ENCODE peak calls at places on chromosomes 2 and 18, in five cellular contexts. One of them, this sample, is unnamed.

GRCh38 chr2:112996635-112997034 is 8.6 kb upstream of the IL36A start:
- DNase-seq in activated CD8-positive, alpha-beta memory T cell treated with anti-CD3 and anti-CD28 coated beads for 48 hours: peak; percentile 17
- DNase-seq in AG09319: no peak
- DNase-seq in RPMI7951: no peak
- DNase-seq in GM13976: peak; percentile 30
- DNase-seq in this sample: no peak

GRCh38 chr18:36181386-36181785 is 5.9 kb upstream of the MOCOS start:
- DNase-seq in activated CD8-positive, alpha-beta memory T cell treated with anti-CD3 and anti-CD28 coated beads for 48 hours: no peak
- DNase-seq in RPMI7951: no peak
- DNase-seq in AG09319: no peak
- DNase-seq in GM13976: no peak
- DNase-seq in this sample: no peak

GRCh38 chr2:241907171-241907570 is 37.6 kb downstream of the RTP5 start:
- DNase-seq in RPMI7951: no peak
- DNase-seq in activated CD8-positive, alpha-beta memory T cell treated with anti-CD3 and anti-CD28 coated beads for 48 hours: no peak
- DNase-seq in GM13976: no peak
- DNase-seq in AG09319: no peak
- DNase-seq in this sample: no peak

GRCh38 chr2:143852748-143853147 is 667.2 kb downstream of the ZEB2 start:
- DNase-seq in GM13976: no peak
- DNase-seq in AG09319: no peak
- DNase-seq in RPMI7951: no peak
- DNase-seq in activated CD8-positive, alpha-beta memory T cell treated with anti-CD3 and anti-CD28 coated beads for 48 hours: no peak
- DNase-seq in this sample: no peak

GRCh38 chr2:100321881-100322820 is at the start of gene LONRF2:
- DNase-seq in GM13976: peak; percentile 51
- DNase-seq in activated CD8-positive, alpha-beta memory T cell treated with anti-CD3 and anti-CD28 coated beads for 48 hours: no peak
- DNase-seq in RPMI7951: peak; percentile 8
- DNase-seq in AG09319: no peak
- DNase-seq in this sample: no peak

GRCh38 chr18:49788327-49788908 is 24.9 kb downstream of the ACAA2 start:
- DNase-seq in GM13976: no peak
- DNase-seq in AG09319: no peak
- DNase-seq in RPMI7951: peak; percentile 14
- DNase-seq in activated CD8-positive, alpha-beta memory T cell treated with anti-CD3 and anti-CD28 coated beads for 48 hours: no peak
- DNase-seq in this sample: peak; percentile 66

GRCh38 chr2:202037086-202037485 is 3.4 kb downstream of the FZD7 start:
- DNase-seq in activated CD8-positive, alpha-beta memory T cell treated with anti-CD3 and anti-CD28 coated beads for 48 hours: no peak
- DNase-seq in GM13976: no peak
- DNase-seq in AG09319: no peak
- DNase-seq in RPMI7951: peak; percentile 47
- DNase-seq in this sample: peak; percentile 16

GRCh38 chr2:74548919-74549684 is 4.6 kb downstream of the LOXL3 start:
- DNase-seq in RPMI7951: no peak
- DNase-seq in AG09319: no peak
- DNase-seq in activated CD8-positive, alpha-beta memory T cell treated with anti-CD3 and anti-CD28 coated beads for 48 hours: no peak
- DNase-seq in GM13976: peak; percentile 88
- DNase-seq in this sample: no peak

GRCh38 chr2:156065912-156066311 is 266.6 kb downstream of the NR4A2 start:
- DNase-seq in AG09319: no peak
- DNase-seq in GM13976: no peak
- DNase-seq in activated CD8-positive, alpha-beta memory T cell treated with anti-CD3 and anti-CD28 coated beads for 48 hours: no peak
- DNase-seq in RPMI7951: no peak
- DNase-seq in this sample: no peak

GRCh38 chr18:37539236-37539635 is 26.4 kb downstream of the CELF4 start:
- DNase-seq in RPMI7951: no peak
- DNase-seq in activated CD8-positive, alpha-beta memory T cell treated with anti-CD3 and anti-CD28 coated beads for 48 hours: no peak
- DNase-seq in GM13976: no peak
- DNase-seq in AG09319: no peak
- DNase-seq in this sample: no peak

GRCh38 chr2:102803897-102804217 is 42.0 kb downstream of the TMEM182 start:
- DNase-seq in RPMI7951: no peak
- DNase-seq in GM13976: no peak
- DNase-seq in activated CD8-positive, alpha-beta memory T cell treated with anti-CD3 and anti-CD28 coated beads for 48 hours: no peak
- DNase-seq in AG09319: no peak
- DNase-seq in this sample: no peak

GRCh38 chr18:76436342-76436741 is 58.7 kb downstream of the ZNF516 start:
- DNase-seq in AG09319: no peak
- DNase-seq in activated CD8-positive, alpha-beta memory T cell treated with anti-CD3 and anti-CD28 coated beads for 48 hours: no peak
- DNase-seq in RPMI7951: no peak
- DNase-seq in GM13976: no peak
- DNase-seq in this sample: no peak

GRCh38 chr2:235587202-235587601 is 93.4 kb downstream of the AGAP1 start:
- DNase-seq in AG09319: no peak
- DNase-seq in GM13976: no peak
- DNase-seq in activated CD8-positive, alpha-beta memory T cell treated with anti-CD3 and anti-CD28 coated beads for 48 hours: no peak
- DNase-seq in RPMI7951: no peak
- DNase-seq in this sample: no peak

GRCh38 chr2:167758292-167758691 is 489.1 kb downstream of the STK39 start:
- DNase-seq in GM13976: no peak
- DNase-seq in activated CD8-positive, alpha-beta memory T cell treated with anti-CD3 and anti-CD28 coated beads for 48 hours: no peak
- DNase-seq in AG09319: no peak
- DNase-seq in RPMI7951: no peak
- DNase-seq in this sample: no peak

This sample was measured in renal cortical epithelial cell.